ENCODE peak calls at places on chromosomes 7 and 10, in eight cellular contexts. K, R, B, O, P, L, I and E are unnamed samples.

GRCh38 chr7:157309990-157310668 is 26.7 kb upstream of the DNAJB6 start:
- DNase-seq in B (no peak), L (peak; percentile 88), O (no peak), R (no peak), K (peak; percentile 93), I (no peak), P (no peak), E (no peak)

GRCh38 chr7:136326045-136326610 is 349.0 kb upstream of the MTPN start:
- DNase-seq in B (no peak), I (no peak), L (no peak), P (no peak), R (no peak), K (no peak), O (no peak), E (no peak)

GRCh38 chr10:79285315-79286185 is 61.7 kb upstream of the PPIF start:
- DNase-seq in O (no peak), P (no peak), B (no peak), I (no peak), R (no peak), K (no peak), L (no peak), E (no peak)

GRCh38 chr7:8295638-8296361 is 33.8 kb upstream of the ICA1 start:
- DNase-seq in P (no peak), L (peak; percentile 97), R (no peak), B (peak; percentile 44), O (peak; percentile 18), K (peak; percentile 83), I (peak; percentile 60), E (peak; percentile 70)

GRCh38 chr7:5854738-5855137 is 25.9 kb upstream of the OCM start:
- DNase-seq in L (no peak), I (no peak), K (no peak), B (no peak), O (no peak), P (no peak), R (no peak), E (no peak)

GRCh38 chr7:23931633-23932032 is 221.6 kb downstream of the STK31 start:
- DNase-seq in O (no peak), R (no peak), K (no peak), P (no peak), B (no peak), L (no peak), I (no peak), E (no peak)

GRCh38 chr10:114038819-114039218 is 4.8 kb upstream of the ADRB1 start:
- DNase-seq in O (no peak), P (no peak), R (no peak), L (no peak), I (no peak), B (no peak), K (no peak), E (no peak)

GRCh38 chr7:26440993-26441636 is 149.5 kb downstream of the SNX10 start:
- DNase-seq in L (no peak), I (no peak), P (no peak), O (no peak), K (no peak), B (peak; percentile 11), R (no peak), E (no peak)

GRCh38 chr10:47145290-47145934 is 154.6 kb upstream of the GDF10 start:
- DNase-seq in L (no peak), I (no peak), P (no peak), R (no peak), O (no peak), K (no peak), B (no peak), E (no peak)

GRCh38 chr10:100528885-100529472 is 692 bp downstream of the NDUFB8 start:
- DNase-seq in O (peak; percentile 3), I (no peak), K (peak; percentile 29), L (no peak), B (no peak), P (no peak), R (no peak), E (no peak)

GRCh38 chr7:783556-784490 is 48.5 kb upstream of the SUN1 start:
- DNase-seq in I (no peak), K (no peak), L (no peak), O (no peak), P (peak; percentile 20), R (no peak), B (no peak), E (peak; percentile 18)

GRCh38 chr10:87753995-87754866 is 63.8 kb downstream of the ATAD1 start:
- DNase-seq in L (peak; percentile 1), P (no peak), R (no peak), K (no peak), B (no peak), I (no peak), O (no peak), E (no peak)

GRCh38 chr10:99521474-99522077 is 11.2 kb upstream of the NKX2-3 start:
- DNase-seq in I (no peak), O (no peak), P (no peak), R (no peak), K (no peak), L (no peak), B (no peak), E (no peak)

GRCh38 chr7:1123721-1124120 is 35.8 kb downstream of the GPER1 start:
- DNase-seq in P (peak; percentile 92), I (peak; percentile 61), L (no peak), B (peak; percentile 87), O (no peak), R (peak; percentile 75), K (peak; percentile 91), E (peak; percentile 82)

GRCh38 chr10:21995557-21995956 is 8.0 kb downstream of the DNAJC1 start:
- DNase-seq in R (no peak), I (no peak), K (peak; percentile 18), B (no peak), O (no peak), P (no peak), L (no peak), E (no peak)

GRCh38 chr10:45553613-45554012 is 119.0 kb downstream of the ZFAND4 start:
- DNase-seq in K (no peak), I (no peak), B (no peak), P (no peak), R (no peak), O (no peak), L (no peak), E (no peak)

GRCh38 chr7:130294314-130294713 is 1.4 kb downstream of the CPA4 start:
- DNase-seq in O (no peak), I (no peak), L (no peak), P (no peak), B (no peak), R (no peak), K (peak; percentile 69), E (no peak)

GRCh38 chr10:60105195-60105812 is 198.9 kb upstream of the CCDC6 start:
- DNase-seq in P (no peak), R (no peak), K (no peak), L (no peak), I (no peak), B (no peak), O (no peak), E (no peak)

GRCh38 chr10:53223846-53224245 is 451.3 kb upstream of the MBL2 start:
- DNase-seq in L (no peak), O (no peak), P (no peak), R (no peak), K (no peak), I (no peak), B (no peak), E (no peak)

GRCh38 chr7:144869072-144869471 is 33.2 kb upstream of the TPK1 start:
- DNase-seq in I (no peak), O (no peak), P (no peak), R (no peak), K (peak; percentile 2), B (no peak), L (no peak), E (peak; percentile 46)

GRCh38 chr7:107014381-107015023 is 30.0 kb upstream of the PRKAR2B start:
- DNase-seq in P (no peak), L (no peak), B (no peak), K (peak; percentile 64), I (no peak), O (no peak), R (no peak), E (no peak)

GRCh38 chr7:140059288-140060242 is 3.2 kb downstream of the PARP12 start:
- DNase-seq in R (no peak), P (peak; percentile 57), K (peak; percentile 84), L (peak; percentile 95), I (peak; percentile 90), O (peak; percentile 23), B (no peak), E (no peak)

GRCh38 chr7:106371629-106372028 is 86.8 kb upstream of the NAMPT start:
- DNase-seq in B (no peak), I (no peak), O (no peak), R (no peak), P (peak; percentile 46), L (no peak), K (no peak), E (no peak)